ENCODE peak calls at places on chromosomes 13 and 19, in four cellular contexts. One of them, this sample, is unnamed.

GRCh38 chr13:110028838-110029621 is 242.6 kb upstream of the IRS2 start:
- DNase-seq in IMR-90: no peak
- DNase-seq in AG10803: no peak
- DNase-seq in CD8-positive, alpha-beta T cell: no peak
- DNase-seq in this sample: no peak

GRCh38 chr19:46229442-46229841 is at the start of gene IGFL1:
- DNase-seq in IMR-90: no peak
- DNase-seq in CD8-positive, alpha-beta T cell: no peak
- DNase-seq in AG10803: no peak
- DNase-seq in this sample: no peak

GRCh38 chr19:5913739-5914357 is at the start of gene CAPS:
- DNase-seq in IMR-90: peak
- DNase-seq in CD8-positive, alpha-beta T cell: no peak
- DNase-seq in AG10803: peak
- DNase-seq in this sample: no peak

GRCh38 chr19:43847246-43847645 is 20.1 kb downstream of the ZNF283 start:
- DNase-seq in CD8-positive, alpha-beta T cell: no peak
- DNase-seq in IMR-90: no peak
- DNase-seq in AG10803: no peak
- DNase-seq in this sample: no peak

GRCh38 chr13:113835461-113836274 is 28.2 kb downstream of the GAS6 start:
- DNase-seq in CD8-positive, alpha-beta T cell: no peak
- DNase-seq in AG10803: peak
- DNase-seq in IMR-90: peak
- DNase-seq in this sample: no peak

GRCh38 chr13:94269557-94269956 is 209.9 kb downstream of the DCT start:
- DNase-seq in CD8-positive, alpha-beta T cell: no peak
- DNase-seq in IMR-90: no peak
- DNase-seq in AG10803: no peak
- DNase-seq in this sample: no peak

GRCh38 chr19:35213678-35214632 is 14.6 kb downstream of the FAM187B start:
- DNase-seq in CD8-positive, alpha-beta T cell: peak
- DNase-seq in AG10803: peak
- DNase-seq in IMR-90: peak
- DNase-seq in this sample: peak

GRCh38 chr13:109652536-109652935 is 133.8 kb downstream of the IRS2 start:
- DNase-seq in AG10803: no peak
- DNase-seq in IMR-90: peak
- DNase-seq in CD8-positive, alpha-beta T cell: no peak
- DNase-seq in this sample: no peak

GRCh38 chr13:88979465-88980180 is 1308.5 kb downstream of the SLITRK5 start:
- DNase-seq in AG10803: no peak
- DNase-seq in IMR-90: no peak
- DNase-seq in CD8-positive, alpha-beta T cell: no peak
- DNase-seq in this sample: no peak

GRCh38 chr13:113145496-113145895 is 13.0 kb upstream of the PROZ start:
- DNase-seq in IMR-90: no peak
- DNase-seq in CD8-positive, alpha-beta T cell: no peak
- DNase-seq in AG10803: no peak
- DNase-seq in this sample: no peak

GRCh38 chr19:11151181-11151580 is 4.4 kb downstream of the SPC24 start:
- DNase-seq in IMR-90: no peak
- DNase-seq in CD8-positive, alpha-beta T cell: no peak
- DNase-seq in AG10803: peak
- DNase-seq in this sample: no peak

GRCh38 chr19:11159598-11160001 is 4.0 kb upstream of the SPC24 start:
- DNase-seq in CD8-positive, alpha-beta T cell: no peak
- DNase-seq in IMR-90: peak
- DNase-seq in AG10803: no peak
- DNase-seq in this sample: no peak

GRCh38 chr19:11154683-11155047 is 917 bp downstream of the SPC24 start:
- DNase-seq in CD8-positive, alpha-beta T cell: no peak
- DNase-seq in IMR-90: no peak
- DNase-seq in AG10803: no peak
- DNase-seq in this sample: no peak

GRCh38 chr19:11152318-11153062 is 3.1 kb downstream of the SPC24 start:
- DNase-seq in AG10803: peak
- DNase-seq in CD8-positive, alpha-beta T cell: no peak
- DNase-seq in IMR-90: peak
- DNase-seq in this sample: no peak

GRCh38 chr19:11155373-11156120 is at the start of gene SPC24:
- DNase-seq in AG10803: peak
- DNase-seq in CD8-positive, alpha-beta T cell: peak
- DNase-seq in IMR-90: peak
- DNase-seq in this sample: peak
- TF ChIP-seq CTCF in AG10803: no peak
- TF ChIP-seq CTCF in CD8-positive, alpha-beta T cell: no peak
- TF ChIP-seq CTCF in IMR-90: peak
- TF ChIP-seq CTCF in this sample: no peak

DNA sequence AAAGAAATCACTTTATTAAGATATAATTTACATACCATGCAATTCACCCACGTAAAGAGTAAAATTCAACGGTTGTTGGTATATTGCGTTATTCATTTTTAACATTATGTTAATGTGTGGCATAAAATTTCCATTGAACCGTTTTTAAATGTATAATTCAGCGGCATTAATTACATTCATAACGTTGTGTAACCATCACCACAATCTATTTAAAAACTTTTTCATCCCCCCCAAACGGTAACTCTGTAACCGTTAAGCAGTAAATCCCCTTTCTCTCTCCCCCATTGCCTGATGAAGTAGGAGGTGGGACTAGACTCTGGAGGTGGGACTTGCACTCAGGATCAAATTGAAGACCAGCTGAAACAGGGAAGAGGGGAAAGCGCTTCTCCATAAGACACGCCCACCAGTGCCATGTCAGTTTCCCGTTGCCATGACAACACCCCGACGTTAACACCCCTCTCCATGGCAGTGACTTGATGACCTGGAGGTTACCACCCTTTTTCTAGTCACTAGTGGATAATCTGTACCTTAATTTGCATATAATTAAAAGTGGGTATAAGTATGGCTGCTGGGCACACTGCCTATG is 16.8 kb downstream of the CLEC11A start:
- DNase-seq in IMR-90: no peak
- DNase-seq in CD8-positive, alpha-beta T cell: no peak
- DNase-seq in AG10803: no peak
- DNase-seq in this sample: no peak
- TF ChIP-seq CTCF in IMR-90: no peak
- TF ChIP-seq CTCF in CD8-positive, alpha-beta T cell: no peak
- TF ChIP-seq CTCF in AG10803: no peak
- TF ChIP-seq CTCF in this sample: no peak

DNA sequence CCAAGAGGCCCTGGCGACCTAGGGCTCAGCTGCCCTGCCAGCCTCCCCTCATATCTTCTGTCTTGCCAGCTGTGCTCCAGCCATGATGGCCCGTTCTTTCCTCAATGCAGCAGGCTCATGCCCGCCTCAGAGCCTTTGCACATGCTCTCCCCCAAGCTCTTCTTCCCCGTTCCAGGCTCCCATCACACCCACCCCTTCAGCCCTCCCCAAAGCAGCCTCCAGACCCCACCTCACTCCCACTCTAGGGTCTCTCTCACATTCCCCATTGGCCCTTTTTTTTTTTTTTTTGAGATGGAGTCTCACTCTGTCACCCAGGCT is 29.9 kb upstream of the ATP1A3 start:
- DNase-seq in AG10803: no peak
- DNase-seq in CD8-positive, alpha-beta T cell: no peak
- DNase-seq in IMR-90: no peak
- DNase-seq in this sample: no peak
- TF ChIP-seq CTCF in AG10803: no peak
- TF ChIP-seq CTCF in CD8-positive, alpha-beta T cell: no peak
- TF ChIP-seq CTCF in IMR-90: no peak
- TF ChIP-seq CTCF in this sample: no peak

GRCh38 chr19:52997975-52998374 is 15.7 kb upstream of the ERVV-1 start:
- DNase-seq in CD8-positive, alpha-beta T cell: no peak
- DNase-seq in IMR-90: no peak
- DNase-seq in AG10803: no peak
- DNase-seq in this sample: no peak
- TF ChIP-seq CTCF in CD8-positive, alpha-beta T cell: no peak
- TF ChIP-seq CTCF in IMR-90: no peak
- TF ChIP-seq CTCF in AG10803: no peak
- TF ChIP-seq CTCF in this sample: no peak

DNA sequence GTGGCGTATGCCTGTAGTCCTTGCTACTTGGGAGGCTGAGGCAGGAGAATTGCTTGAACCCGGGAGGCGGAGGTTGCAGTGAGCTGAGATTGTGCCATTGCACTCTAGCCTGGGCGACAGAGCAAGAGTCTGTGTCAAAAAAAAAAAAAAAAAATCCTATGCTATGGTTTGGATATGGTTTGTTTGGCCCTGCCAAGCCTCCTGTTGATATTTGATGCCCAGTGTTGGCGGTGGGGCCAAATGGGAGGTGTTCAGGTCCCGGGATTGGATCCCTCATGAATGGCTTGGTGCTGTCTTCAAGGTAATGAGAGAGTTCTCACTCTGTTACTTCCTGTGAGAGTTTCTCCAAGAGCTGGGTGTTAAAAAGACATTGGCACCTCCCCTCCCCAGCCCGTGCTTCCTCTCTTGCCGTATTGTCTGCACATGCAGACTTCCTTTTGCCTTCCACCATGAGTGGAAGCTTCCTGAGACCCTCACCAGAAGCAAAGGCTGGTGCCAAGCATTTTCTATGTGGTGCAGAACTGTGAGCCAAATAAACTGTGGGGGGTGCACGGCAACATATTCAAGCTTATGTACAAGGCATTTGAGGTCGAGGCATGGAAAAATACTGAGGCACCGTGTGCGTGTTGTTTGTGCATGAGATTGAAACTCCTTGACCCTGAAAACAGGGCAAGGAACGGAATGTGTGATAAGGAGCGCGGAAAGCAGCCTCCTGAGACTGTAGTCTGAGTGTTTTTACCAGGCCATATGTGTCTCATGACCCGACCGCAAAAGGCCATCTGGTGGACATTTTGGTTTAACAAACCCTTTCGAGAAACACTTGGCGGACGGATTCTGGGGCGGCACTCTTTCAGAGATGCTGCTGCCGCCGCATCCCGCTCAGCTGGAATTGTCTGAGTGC is 7.3 kb downstream of the SIGLEC9 start:
- DNase-seq in IMR-90: peak
- DNase-seq in AG10803: peak
- DNase-seq in CD8-positive, alpha-beta T cell: no peak
- DNase-seq in this sample: no peak
- TF ChIP-seq CTCF in IMR-90: no peak
- TF ChIP-seq CTCF in AG10803: peak
- TF ChIP-seq CTCF in CD8-positive, alpha-beta T cell: no peak
- TF ChIP-seq CTCF in this sample: no peak